ENCODE peak calls at places on chromosomes 6 and 20, in eight cellular contexts. X is AG04450, Z is Calu3, N is A549, A is hepatocyte, F is HCT116, P is GM12865, I is pancreas. Y is an unnamed sample.

GRCh38 chr20:46695888-46696287 is 6.6 kb upstream of the TP53RK start:
- DNase-seq in X (no peak), Z (no peak), N (no peak), A (peak), F (no peak), P (no peak), I (no peak), Y (no peak)

GRCh38 chr20:41138527-41139226 is 1.3 kb downstream of the PLCG1 start:
- DNase-seq in X (no peak), Z (no peak), N (no peak), A (peak), F (no peak), P (peak), I (no peak), Y (no peak)

GRCh38 chr6:27834384-27834783 is 77.8 kb downstream of the OR2B2 start:
- DNase-seq in X (no peak), Z (no peak), N (no peak), A (no peak), F (no peak), P (no peak), I (no peak), Y (no peak)

GRCh38 chr6:24325978-24326377 is 31.9 kb downstream of the DCDC2 start:
- DNase-seq in X (no peak), Z (no peak), N (no peak), A (no peak), F (no peak), P (no peak), I (no peak), Y (no peak)

GRCh38 chr20:31475032-31475431 is at the start of the genes DEFB124 and REM1:
- DNase-seq in X (no peak), Z (no peak), N (no peak), A (no peak), F (no peak), P (no peak), I (no peak), Y (no peak)

GRCh38 chr6:4587171-4587570 is 189.0 kb upstream of the CDYL start:
- DNase-seq in X (no peak), Z (no peak), N (no peak), A (no peak), F (no peak), P (no peak), I (no peak), Y (no peak)

GRCh38 chr20:57414867-57415592 is 23.8 kb downstream of the RBM38 start:
- DNase-seq in X (no peak), Z (no peak), N (no peak), A (no peak), F (no peak), P (no peak), I (no peak), Y (no peak)

GRCh38 chr6:113352029-113352801 is 504.9 kb upstream of the MARCKS start:
- DNase-seq in X (no peak), Z (peak), N (peak), A (peak), F (peak), P (no peak), I (no peak), Y (peak)

GRCh38 chr6:139436521-139437348 is 62.3 kb upstream of the CITED2 start:
- DNase-seq in X (no peak), Z (peak), N (no peak), A (no peak), F (no peak), P (no peak), I (no peak), Y (peak)

GRCh38 chr6:7685276-7685675 is 40.6 kb upstream of the BMP6 start:
- DNase-seq in X (no peak), Z (no peak), N (no peak), A (no peak), F (no peak), P (no peak), I (no peak), Y (no peak)

GRCh38 chr6:121354764-121355163 is 20.5 kb upstream of the TBC1D32 start:
- DNase-seq in X (no peak), Z (peak), N (no peak), A (no peak), F (no peak), P (no peak), I (no peak), Y (no peak)

GRCh38 chr6:7050911-7051779 is 56.6 kb upstream of the RREB1 start:
- DNase-seq in X (peak), Z (peak), N (no peak), A (peak), F (no peak), P (peak), I (peak), Y (no peak)

GRCh38 chr6:105469951-105470350 is 67.1 kb upstream of the PREP start:
- DNase-seq in X (no peak), Z (no peak), N (no peak), A (peak), F (no peak), P (no peak), I (no peak), Y (no peak)

GRCh38 chr20:50537546-50538201 is 27.5 kb downstream of the PTPN1 start:
- DNase-seq in X (no peak), Z (no peak), N (no peak), A (no peak), F (no peak), P (no peak), I (no peak), Y (no peak)

GRCh38 chr20:53660947-53661381 is 67.3 kb upstream of the ZNF217 start:
- DNase-seq in X (no peak), Z (no peak), N (no peak), A (no peak), F (no peak), P (peak), I (no peak), Y (no peak)

GRCh38 chr6:166494757-166495486 is 91.6 kb downstream of the RAMACL start:
- DNase-seq in X (no peak), Z (no peak), N (no peak), A (no peak), F (no peak), P (no peak), I (no peak), Y (no peak)

GRCh38 chr6:156389296-156389695 is 387.9 kb upstream of the ARID1B start:
- DNase-seq in X (no peak), Z (no peak), N (no peak), A (no peak), F (no peak), P (no peak), I (no peak), Y (no peak)

GRCh38 chr20:6575912-6576391 is 191.5 kb upstream of the BMP2 start:
- DNase-seq in X (peak), Z (no peak), N (no peak), A (peak), F (no peak), P (peak), I (no peak), Y (no peak)

GRCh38 chr20:62501801-62502495 is 26.2 kb upstream of the GATA5 start:
- DNase-seq in X (no peak), Z (peak), N (no peak), A (peak), F (no peak), P (peak), I (no peak), Y (peak)

DNA sequence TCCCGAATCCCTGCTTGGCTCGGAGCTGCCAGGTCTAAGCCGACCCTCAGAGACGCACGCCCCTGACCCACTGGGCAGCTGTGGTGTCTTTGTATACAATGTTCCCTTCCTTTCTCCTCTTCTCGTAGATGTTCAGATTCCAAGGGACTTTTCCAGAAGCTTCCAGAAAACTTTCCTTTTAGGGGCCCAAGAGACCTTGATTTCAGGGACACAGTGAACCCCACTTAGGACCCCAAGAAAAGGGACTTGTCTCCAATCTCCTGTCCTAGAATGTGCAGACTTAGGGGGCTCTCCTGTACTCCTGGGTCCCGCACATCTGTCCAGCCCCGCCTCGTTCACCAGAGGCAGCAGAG is 103.5 kb downstream of the EDN3 start:
- DNase-seq in X (no peak), Z (no peak), N (no peak), A (no peak), F (no peak), P (no peak), I (no peak), Y (no peak)
- TF ChIP-seq CTCF in X (no peak), Z (no peak), N (no peak), A (no peak), F (peak), P (no peak), I (no peak), Y (no peak)

GRCh38 chr6:35568967-35569606 is 56.4 kb upstream of the TULP1 start:
- DNase-seq in X (no peak), Z (peak), N (no peak), A (peak), F (no peak), P (peak), I (peak), Y (no peak)
- TF ChIP-seq CTCF in X (peak), Z (no peak), N (no peak), A (peak), F (peak), P (peak), I (no peak), Y (peak)

DNA sequence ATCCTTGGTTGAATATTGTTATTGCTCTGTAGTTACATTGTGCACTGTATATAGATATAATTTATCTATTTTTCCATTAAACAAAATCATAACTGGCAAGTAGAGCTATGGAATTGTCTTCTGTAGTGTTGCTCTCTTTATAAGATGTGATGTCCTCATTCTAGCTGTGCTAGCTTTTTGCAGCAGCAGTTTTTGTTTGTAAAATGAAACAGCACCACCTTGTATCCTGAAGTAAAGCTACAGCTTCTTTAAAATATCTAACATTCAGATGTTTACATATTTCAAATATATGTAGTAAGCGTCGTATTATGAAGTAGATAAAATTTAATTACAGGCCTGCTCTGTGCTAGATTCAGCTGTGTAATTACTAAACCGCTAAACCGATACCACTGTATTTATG is 328.8 kb upstream of the MANEA start:
- DNase-seq in X (no peak), Z (no peak), N (no peak), A (no peak), F (no peak), P (no peak), I (no peak), Y (no peak)
- TF ChIP-seq CTCF in X (no peak), Z (no peak), N (no peak), A (peak), F (peak), P (no peak), I (no peak), Y (no peak)

DNA sequence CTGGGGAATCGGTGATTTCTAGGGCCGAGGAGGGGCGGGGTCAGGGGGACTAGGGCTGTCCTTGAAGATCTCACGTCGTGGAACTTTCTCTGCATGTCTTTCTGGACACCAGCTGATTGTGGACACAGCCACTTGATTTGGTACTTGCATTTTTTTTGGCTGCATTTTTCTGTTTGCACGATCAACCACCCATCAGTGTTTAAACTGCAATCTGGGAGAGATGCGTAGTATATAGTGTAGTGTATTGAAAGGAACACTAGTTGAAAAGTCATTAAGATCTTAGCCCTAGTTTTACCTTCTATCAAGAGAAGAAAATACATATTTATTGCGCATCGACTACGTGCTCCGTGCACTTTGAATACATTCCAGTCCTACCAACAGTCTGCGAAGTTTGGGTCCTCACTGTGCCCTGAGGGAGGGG is 655 bp downstream of the NT5DC1 start:
- DNase-seq in X (no peak), Z (no peak), N (no peak), A (no peak), F (no peak), P (no peak), I (no peak), Y (no peak)
- TF ChIP-seq CTCF in X (no peak), Z (no peak), N (no peak), A (no peak), F (no peak), P (no peak), I (no peak), Y (no peak)

GRCh38 chr20:38471245-38471644 is 1.4 kb upstream of the RALGAPB start:
- DNase-seq in X (no peak), Z (no peak), N (no peak), A (no peak), F (no peak), P (no peak), I (no peak), Y (no peak)

GRCh38 chr20:38477747-38478146 is 5.1 kb downstream of the RALGAPB start:
- DNase-seq in X (no peak), Z (no peak), N (no peak), A (no peak), F (no peak), P (no peak), I (no peak), Y (no peak)

GRCh38 chr20:38471987-38472512 is 593 bp upstream of the RALGAPB start:
- DNase-seq in X (no peak), Z (no peak), N (no peak), A (peak), F (no peak), P (no peak), I (no peak), Y (no peak)

GRCh38 chr20:38472513-38473352 is at the start of gene RALGAPB:
- DNase-seq in X (peak), Z (peak), N (peak), A (peak), F (peak), P (peak), I (peak), Y (peak)

GRCh38 chr20:38473353-38473795 is 731 bp downstream of the RALGAPB start:
- DNase-seq in X (no peak), Z (no peak), N (no peak), A (peak), F (no peak), P (peak), I (no peak), Y (peak)
- TF ChIP-seq CTCF in X (no peak), Z (no peak), N (no peak), A (no peak), F (no peak), P (no peak), I (no peak), Y (no peak)

GRCh38 chr6:163825033-163825432 is 410.5 kb downstream of the QKI start:
- DNase-seq in X (no peak), Z (peak), N (no peak), A (no peak), F (no peak), P (no peak), I (no peak), Y (no peak)

GRCh38 chr6:163830641-163831040 is 416.1 kb downstream of the QKI start:
- DNase-seq in X (no peak), Z (no peak), N (no peak), A (no peak), F (no peak), P (no peak), I (no peak), Y (no peak)

GRCh38 chr6:163826668-163827067 is 412.1 kb downstream of the QKI start:
- DNase-seq in X (no peak), Z (no peak), N (no peak), A (no peak), F (no peak), P (no peak), I (no peak), Y (no peak)

GRCh38 chr6:163827157-163827556 is 412.6 kb downstream of the QKI start:
- DNase-seq in X (no peak), Z (no peak), N (no peak), A (no peak), F (no peak), P (no peak), I (no peak), Y (no peak)

DNA sequence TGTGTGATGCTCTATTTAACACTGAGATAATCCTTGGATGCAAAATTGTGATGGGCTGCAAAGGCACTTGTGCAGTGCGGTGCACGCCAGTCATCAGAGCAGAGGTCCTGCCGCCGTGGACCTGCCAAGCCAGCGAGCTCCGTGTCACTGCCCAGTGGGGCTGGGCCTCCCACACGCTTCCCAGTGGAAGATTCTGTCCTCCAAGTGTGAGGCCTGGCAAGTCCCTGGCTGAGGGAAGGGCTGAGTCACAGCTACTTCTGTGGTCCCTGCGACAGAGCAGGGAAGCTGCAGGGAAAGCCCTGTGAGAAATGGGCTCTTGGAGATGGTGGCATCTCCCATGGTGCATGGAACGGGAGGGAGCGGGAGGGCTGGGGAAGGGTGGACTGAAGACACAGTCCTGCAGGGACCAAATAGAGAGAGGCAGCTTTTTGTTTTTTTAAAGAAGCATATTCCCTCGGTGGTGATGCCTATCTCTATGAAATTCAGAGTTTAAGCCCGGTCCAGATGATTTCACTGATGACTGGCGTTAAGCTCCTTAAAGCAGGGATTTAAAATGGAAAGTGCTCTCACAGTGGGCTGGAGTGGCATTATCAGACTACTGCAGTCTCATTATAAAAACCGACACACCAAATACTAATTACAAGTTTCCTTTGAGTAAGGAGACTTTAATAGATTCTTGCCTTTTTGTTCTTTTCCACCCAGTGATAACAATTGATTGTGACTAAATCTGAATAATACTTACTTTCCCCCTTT is 413.7 kb downstream of the QKI start:
- DNase-seq in X (no peak), Z (no peak), N (no peak), A (no peak), F (no peak), P (no peak), I (no peak), Y (peak)
- TF ChIP-seq CTCF in X (no peak), Z (no peak), N (no peak), A (no peak), F (no peak), P (no peak), I (no peak), Y (no peak)

GRCh38 chr6:39417440-39417839 is 94.9 kb upstream of the KCNK16 start:
- DNase-seq in X (no peak), Z (no peak), N (no peak), A (no peak), F (no peak), P (no peak), I (no peak), Y (no peak)
- TF ChIP-seq CTCF in X (no peak), Z (no peak), N (no peak), A (no peak), F (no peak), P (no peak), I (no peak), Y (no peak)

DNA sequence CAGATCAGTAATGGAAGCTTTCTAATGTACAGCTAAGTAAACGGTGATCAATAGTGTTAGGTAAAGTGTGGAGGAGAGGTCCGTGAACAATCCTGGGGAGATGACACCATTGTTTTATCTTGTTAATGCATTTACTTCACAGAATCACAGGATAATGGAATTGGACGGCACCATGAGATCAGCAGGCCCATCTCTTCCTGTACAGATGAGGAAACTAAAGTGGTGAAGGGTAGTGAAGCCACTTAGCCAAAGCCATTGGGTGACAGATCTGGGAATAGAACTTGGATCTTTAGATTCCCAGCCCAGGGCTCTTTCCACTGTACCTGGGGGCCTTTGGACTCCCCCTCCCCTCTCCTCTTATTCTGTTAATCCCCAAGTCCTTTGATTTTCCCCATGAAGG is 26.2 kb upstream of the IER3 start:
- DNase-seq in X (no peak), Z (no peak), N (no peak), A (no peak), F (no peak), P (no peak), I (no peak), Y (no peak)
- TF ChIP-seq CTCF in X (no peak), Z (no peak), N (no peak), A (no peak), F (no peak), P (no peak), I (no peak), Y (no peak)

DNA sequence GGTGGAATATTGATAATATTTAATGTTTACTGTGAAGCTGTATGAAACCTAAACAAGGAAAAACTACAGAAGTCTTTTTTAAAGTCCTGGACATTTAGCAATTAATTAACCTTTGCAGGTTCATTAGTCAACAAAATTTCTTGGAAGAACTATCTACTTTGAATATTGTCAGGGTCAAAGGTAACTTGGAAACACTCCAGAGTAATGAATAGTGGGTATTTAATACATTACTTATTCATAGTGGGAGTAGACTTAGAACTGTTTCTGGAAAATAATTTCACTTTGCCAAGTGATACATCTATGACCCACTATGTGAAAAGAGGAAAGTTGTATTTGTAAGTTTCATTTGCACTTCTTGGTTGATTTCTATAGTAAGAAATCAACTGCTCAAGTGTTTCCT is 319.1 kb downstream of the TFAP2B start:
- DNase-seq in X (no peak), Z (no peak), N (no peak), A (peak), F (no peak), P (no peak), I (no peak), Y (no peak)
- TF ChIP-seq CTCF in X (no peak), Z (no peak), N (no peak), A (no peak), F (no peak), P (no peak), I (no peak), Y (no peak)